ENCODE peak calls at places on chromosome 14, in ten cellular contexts. Q, F, J, W, X, A, U, I, C and P are unnamed samples.
A peak's percentile ranks its signal among the peaks of the same experiment; 100 is the strongest.

GRCh38 chr14:23569443-23570151 is 2.0 kb upstream of the AP1G2 start:
- DNase-seq in I (no peak), J (no peak), Q (peak; percentile 34), W (peak; percentile 11), A (no peak), U (no peak), F (no peak), X (no peak), C (no peak), P (no peak)

GRCh38 chr14:69318241-69318640 is 58.3 kb downstream of the GALNT16 start:
- DNase-seq in C (no peak), X (no peak), J (no peak), Q (no peak), I (no peak), U (no peak), F (no peak), A (no peak), W (no peak), P (no peak)

GRCh38 chr14:95815226-95815690 is 61.4 kb upstream of the TUNAR start:
- DNase-seq in U (no peak), C (no peak), F (no peak), Q (no peak), A (no peak), X (no peak), I (no peak), W (no peak), J (no peak), P (no peak)

GRCh38 chr14:21846227-21846885 is 172.7 kb upstream of the OR4E1 start:
- DNase-seq in C (no peak), Q (peak; percentile 45), I (no peak), F (no peak), W (peak; percentile 54), J (peak; percentile 73), U (peak; percentile 55), X (no peak), A (peak; percentile 60), P (no peak)

GRCh38 chr14:103384450-103385152 is 614 bp upstream of the MARK3 start:
- DNase-seq in J (no peak), F (no peak), I (no peak), C (no peak), X (no peak), A (no peak), Q (no peak), W (peak; percentile 14), U (no peak), P (no peak)

GRCh38 chr14:75487155-75487671 is 35.1 kb upstream of the BATF start:
- DNase-seq in F (no peak), A (no peak), Q (peak; percentile 72), I (no peak), W (no peak), U (no peak), C (no peak), J (peak; percentile 16), X (no peak), P (no peak)

GRCh38 chr14:61609885-61610284 is 85.4 kb upstream of the HIF1A start:
- DNase-seq in C (no peak), Q (no peak), W (no peak), F (peak; percentile 10), I (no peak), U (no peak), X (no peak), J (no peak), A (no peak), P (peak; percentile 92)

GRCh38 chr14:68245146-68246073 is 425.8 kb downstream of the RAD51B start:
- DNase-seq in Q (no peak), C (no peak), X (peak; percentile 58), J (no peak), F (peak; percentile 58), W (no peak), U (no peak), I (no peak), A (no peak), P (peak; percentile 92)